ENCODE peak calls at places on chromosomes 5 and 9, in six cellular contexts. One of them, this sample, is unnamed.

GRCh38 chr9:107106416-107106815 is 176.7 kb upstream of the RAD23B start:
- DNase-seq in NCI-H1105 treated with DMSO at 0.1 percent for 48 hours: no peak
- DNase-seq in right cardiac atrium: no peak
- DNase-seq in stimulated activated naive B cell treated with anti-CD40 and anti-IgM and Interleukin-4, amounts not matched to agents 10 μg/mL and 1 μg/mL and 100 μg/mL, for 72 hours: no peak
- DNase-seq in GM19239: no peak
- DNase-seq in C1 segment of cervical spinal cord: no peak
- DNase-seq in this sample: no peak

GRCh38 chr5:127549551-127549950 is 32.1 kb downstream of the PRRC1 start:
- DNase-seq in NCI-H1105 treated with DMSO at 0.1 percent for 48 hours: peak; percentile 1
- DNase-seq in right cardiac atrium: no peak
- DNase-seq in stimulated activated naive B cell treated with anti-CD40 and anti-IgM and Interleukin-4, amounts not matched to agents 10 μg/mL and 1 μg/mL and 100 μg/mL, for 72 hours: no peak
- DNase-seq in GM19239: no peak
- DNase-seq in C1 segment of cervical spinal cord: no peak
- DNase-seq in this sample: no peak

GRCh38 chr5:88203977-88204735 is 64.5 kb downstream of the TMEM161B start:
- DNase-seq in NCI-H1105 treated with DMSO at 0.1 percent for 48 hours: no peak
- DNase-seq in right cardiac atrium: no peak
- DNase-seq in stimulated activated naive B cell treated with anti-CD40 and anti-IgM and Interleukin-4, amounts not matched to agents 10 μg/mL and 1 μg/mL and 100 μg/mL, for 72 hours: no peak
- DNase-seq in GM19239: no peak
- DNase-seq in C1 segment of cervical spinal cord: no peak
- DNase-seq in this sample: no peak

GRCh38 chr5:53560028-53560427 is 411 bp upstream of the NDUFS4 start:
- DNase-seq in NCI-H1105 treated with DMSO at 0.1 percent for 48 hours: no peak
- DNase-seq in right cardiac atrium: no peak
- DNase-seq in stimulated activated naive B cell treated with anti-CD40 and anti-IgM and Interleukin-4, amounts not matched to agents 10 μg/mL and 1 μg/mL and 100 μg/mL, for 72 hours: no peak
- DNase-seq in GM19239: no peak
- DNase-seq in C1 segment of cervical spinal cord: no peak
- DNase-seq in this sample: no peak

GRCh38 chr5:86101966-86102365 is 515.8 kb upstream of the COX7C start:
- DNase-seq in NCI-H1105 treated with DMSO at 0.1 percent for 48 hours: no peak
- DNase-seq in right cardiac atrium: no peak
- DNase-seq in stimulated activated naive B cell treated with anti-CD40 and anti-IgM and Interleukin-4, amounts not matched to agents 10 μg/mL and 1 μg/mL and 100 μg/mL, for 72 hours: no peak
- DNase-seq in GM19239: no peak
- DNase-seq in C1 segment of cervical spinal cord: no peak
- DNase-seq in this sample: no peak

GRCh38 chr9:73149371-73150067 is 2.1 kb upstream of the ANXA1 start:
- DNase-seq in NCI-H1105 treated with DMSO at 0.1 percent for 48 hours: no peak
- DNase-seq in right cardiac atrium: no peak
- DNase-seq in stimulated activated naive B cell treated with anti-CD40 and anti-IgM and Interleukin-4, amounts not matched to agents 10 μg/mL and 1 μg/mL and 100 μg/mL, for 72 hours: no peak
- DNase-seq in GM19239: peak; percentile 7
- DNase-seq in C1 segment of cervical spinal cord: no peak
- DNase-seq in this sample: peak; percentile 85

GRCh38 chr5:166014256-166014655 is 2277.2 kb upstream of the WWC1 start:
- DNase-seq in NCI-H1105 treated with DMSO at 0.1 percent for 48 hours: no peak
- DNase-seq in right cardiac atrium: no peak
- DNase-seq in stimulated activated naive B cell treated with anti-CD40 and anti-IgM and Interleukin-4, amounts not matched to agents 10 μg/mL and 1 μg/mL and 100 μg/mL, for 72 hours: no peak
- DNase-seq in GM19239: no peak
- DNase-seq in C1 segment of cervical spinal cord: no peak
- DNase-seq in this sample: no peak

GRCh38 chr5:168696611-168697010 is 117.4 kb upstream of the PANK3 start:
- DNase-seq in NCI-H1105 treated with DMSO at 0.1 percent for 48 hours: no peak
- DNase-seq in right cardiac atrium: no peak
- DNase-seq in stimulated activated naive B cell treated with anti-CD40 and anti-IgM and Interleukin-4, amounts not matched to agents 10 μg/mL and 1 μg/mL and 100 μg/mL, for 72 hours: no peak
- DNase-seq in GM19239: no peak
- DNase-seq in C1 segment of cervical spinal cord: no peak
- DNase-seq in this sample: no peak

GRCh38 chr5:141084487-141084989 is 9.9 kb upstream of the PCDHB2 start:
- DNase-seq in NCI-H1105 treated with DMSO at 0.1 percent for 48 hours: peak; percentile 7
- DNase-seq in right cardiac atrium: peak; percentile 16
- DNase-seq in stimulated activated naive B cell treated with anti-CD40 and anti-IgM and Interleukin-4, amounts not matched to agents 10 μg/mL and 1 μg/mL and 100 μg/mL, for 72 hours: peak; percentile 13
- DNase-seq in GM19239: no peak
- DNase-seq in C1 segment of cervical spinal cord: no peak
- DNase-seq in this sample: peak; percentile 46

This sample was measured in fibroblast of pulmonary artery.